ENCODE peak calls at places on chromosomes 2 and 18, in nine cellular contexts. Y is right lobe of liver, O is prostate gland, Q is Peyer's patch, V is sigmoid colon, K is IMR-90, H is suprapubic skin, X is A549, M is tibial nerve. Z is an unnamed sample. For H3K4me1, the result is how much of the 10 kb centered on the place peaks cover.

GRCh38 chr18:69250305-69251151 is 150.2 kb upstream of the DOK6 start:
- DNase-seq in O (no peak), V (no peak), X (no peak), K (peak), Y (no peak), M (no peak), Q (no peak), H (no peak), Z (no peak)

GRCh38 chr2:23419171-23420090 is 34.5 kb downstream of the KLHL29 start:
- DNase-seq in X (no peak), K (no peak), O (no peak), V (no peak), M (no peak), Q (peak), Y (peak), H (no peak), Z (peak)

GRCh38 chr2:234949762-234950434 is 1.9 kb upstream of the SH3BP4 start:
- DNase-seq in Q (peak), O (no peak), V (no peak), X (no peak), Y (no peak), K (peak), M (no peak), H (no peak), Z (no peak)

GRCh38 chr2:9712263-9712662 is 81.5 kb upstream of the YWHAQ start:
- DNase-seq in V (peak), X (no peak), Y (no peak), M (no peak), H (no peak), K (no peak), O (no peak), Q (no peak), Z (no peak)

GRCh38 chr2:218983263-218983970 is 1.6 kb downstream of the FEV start:
- DNase-seq in O (no peak), Q (no peak), X (no peak), V (peak), H (no peak), M (no peak), K (no peak), Y (no peak), Z (no peak)

GRCh38 chr2:241014764-241015163 is 16.3 kb downstream of the SNED1 start:
- DNase-seq in X (no peak), Q (no peak), M (no peak), K (no peak), O (peak), Y (no peak), H (no peak), V (peak), Z (peak)

GRCh38 chr18:39761273-39761672 is 2193.8 kb upstream of the PIK3C3 start:
- DNase-seq in O (no peak), Y (no peak), X (no peak), V (no peak), K (no peak), H (no peak), Q (no peak), M (no peak), Z (no peak)

GRCh38 chr18:48824231-48824970 is 126.4 kb downstream of the SMAD7 start:
- DNase-seq in V (peak), K (no peak), Q (peak), Y (peak), M (no peak), X (no peak), H (peak), O (no peak), Z (peak)

GRCh38 chr18:72985686-72986085 is 117.9 kb upstream of the NETO1 start:
- DNase-seq in K (no peak), H (no peak), V (no peak), M (no peak), Y (no peak), X (no peak), Q (no peak), O (no peak), Z (no peak)

GRCh38 chr2:234454433-234454832 is 42.4 kb downstream of the ARL4C start:
- DNase-seq in O (no peak), V (no peak), Y (no peak), H (no peak), X (no peak), K (no peak), Q (no peak), M (no peak), Z (no peak)

DNA sequence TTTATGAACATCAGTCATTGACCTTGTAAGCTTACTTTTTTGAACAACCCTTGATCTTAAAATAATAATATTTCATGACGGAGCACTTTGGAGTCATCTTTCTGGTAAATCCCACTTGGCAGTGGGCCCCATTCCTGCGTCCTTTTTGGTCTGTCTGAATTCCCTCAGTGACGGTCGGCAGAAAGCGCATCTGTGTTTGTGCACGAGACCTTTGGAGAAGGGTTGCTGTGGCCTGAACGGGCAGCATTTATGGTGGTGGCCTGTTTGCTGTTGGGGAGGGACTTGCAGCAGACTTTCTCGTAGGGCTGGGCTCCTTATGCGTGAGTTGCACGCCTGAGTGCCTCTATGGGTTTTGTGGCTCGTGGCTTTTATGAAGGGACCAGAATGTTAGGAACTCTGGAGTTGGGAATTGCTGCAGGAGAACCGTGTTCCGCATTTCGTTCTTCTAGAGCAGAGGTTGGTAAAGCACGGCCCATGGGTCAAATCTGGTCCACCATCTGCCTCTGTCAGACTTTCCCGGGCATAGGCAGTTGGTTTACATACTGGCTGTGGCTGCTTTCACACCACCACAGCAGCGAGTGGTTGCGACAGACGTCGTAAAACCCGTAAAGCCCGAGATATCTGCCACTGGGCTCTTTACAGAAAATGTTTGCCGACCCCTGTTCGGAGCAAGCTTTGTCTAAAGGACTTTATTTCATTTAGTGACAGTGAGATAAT is 30.8 kb downstream of the LPIN1 start:
- DNase-seq in K (no peak), O (no peak), Y (no peak), V (peak), X (no peak), H (no peak), Q (no peak), M (peak), Z (no peak)
- H3K4me1 ChIP-seq in K (under half), O (under half), Y (under half), V (under half), X (under half), H (under half), Q (under half), M (under half), Z (under half)

GRCh38 chr2:66109419-66109818 is 325.5 kb upstream of the MEIS1 start:
- DNase-seq in Y (no peak), V (peak), X (no peak), O (no peak), M (no peak), K (no peak), H (no peak), Q (peak), Z (no peak)
- TF ChIP-seq POLR2A in Y (no peak), V (no peak), X (no peak), O (no peak), M (no peak), K (no peak), H (no peak), Q (no peak), Z (no peak)

DNA sequence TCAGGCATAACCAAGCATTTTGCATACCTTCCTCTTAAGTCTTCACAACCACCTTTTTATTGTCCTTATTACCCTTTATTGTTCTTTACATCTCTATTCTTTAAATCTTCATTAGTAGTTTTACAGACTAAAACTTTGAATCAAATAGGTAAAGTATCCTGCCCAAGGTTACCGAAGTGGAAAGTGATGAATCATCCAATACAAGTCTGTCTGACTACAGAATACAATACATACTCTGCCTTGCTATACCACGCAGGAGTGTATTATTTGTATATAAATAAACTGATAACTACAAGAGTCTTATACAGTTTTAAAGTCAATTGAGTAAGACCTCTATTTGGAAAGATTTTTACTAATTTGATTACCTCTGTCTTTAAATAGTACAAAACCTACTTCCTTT is 196.0 kb downstream of the ZEB2 start:
- DNase-seq in Y (no peak), K (no peak), H (no peak), V (no peak), M (no peak), Q (no peak), O (no peak), X (no peak), Z (no peak)
- H3K4me1 ChIP-seq in Y (under half), K (under half), H (under half), V (under half), M (under half), Q (under half), O (under half), X (under half), Z (under half)

DNA sequence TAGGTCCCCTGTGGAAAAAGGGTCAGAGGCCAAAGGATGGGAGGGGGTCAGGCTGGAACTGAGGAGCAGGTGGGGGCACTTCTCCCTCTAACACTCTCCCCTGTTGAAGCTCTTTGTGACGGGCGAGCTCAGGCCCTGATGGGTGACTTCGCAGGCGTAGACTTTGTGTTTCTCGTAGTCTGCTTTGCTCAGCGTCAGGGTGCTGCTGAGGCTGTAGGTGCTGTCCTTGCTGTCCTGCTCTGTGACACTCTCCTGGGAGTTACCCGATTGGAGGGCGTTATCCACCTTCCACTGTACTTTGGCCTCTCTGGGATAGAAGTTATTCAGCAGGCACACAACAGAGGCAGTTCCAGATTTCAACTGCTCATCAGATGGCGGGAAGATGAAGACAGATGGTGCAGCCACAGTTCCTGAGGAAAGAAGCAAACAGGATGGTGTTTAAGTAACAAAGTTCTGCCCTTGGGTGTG is 165.8 kb downstream of the RPIA start:
- DNase-seq in V (no peak), K (no peak), Y (no peak), X (no peak), H (no peak), O (no peak), M (no peak), Q (peak), Z (no peak)
- TF ChIP-seq POLR2A in V (no peak), K (no peak), Y (no peak), X (no peak), H (no peak), O (no peak), M (no peak), Q (no peak), Z (no peak)

GRCh38 chr2:20201671-20202070 is 23.3 kb downstream of the SDC1 start:
- DNase-seq in M (no peak), X (no peak), V (no peak), Q (no peak), H (no peak), K (no peak), Y (peak), O (no peak), Z (no peak)
- H3K4me1 ChIP-seq in M (under half), X (under half), V (under half), Q (under half), H (half or more), K (under half), Y (under half), O (under half), Z (under half)